ENCODE peak calls at places on chromosomes 5 and 9, in six cellular contexts. B is osteoblast, D is kidney tubule cell, Q is NCI-H524 treated with DMSO at 0.1 percent for 48 hours, A is lung, P is LoVo. W is an unnamed sample.

GRCh38 chr9:33139421-33140228 is 27.5 kb downstream of the B4GALT1 start:
- DNase-seq in A (no peak), D (peak; percentile 87), Q (no peak), B (peak; percentile 89), P (no peak), W (no peak)

GRCh38 chr5:158482201-158482600 is 617.5 kb downstream of the EBF1 start:
- DNase-seq in D (no peak), P (no peak), A (no peak), B (peak; percentile 36), Q (no peak), W (no peak)

GRCh38 chr5:63803165-63803564 is 159.1 kb downstream of the HTR1A start:
- DNase-seq in D (no peak), P (no peak), Q (no peak), B (no peak), A (no peak), W (no peak)

GRCh38 chr5:175410926-175411325 is 33.1 kb downstream of the DRD1 start:
- DNase-seq in A (no peak), D (no peak), B (no peak), Q (no peak), P (no peak), W (no peak)

GRCh38 chr9:129845373-129845772 is 10.1 kb downstream of the USP20 start:
- DNase-seq in P (no peak), B (no peak), D (no peak), Q (no peak), A (no peak), W (no peak)

GRCh38 chr9:121562261-121562780 is 62.7 kb upstream of the GGTA1 start:
- DNase-seq in A (no peak), D (no peak), P (no peak), B (no peak), Q (no peak), W (no peak)

GRCh38 chr9:114958021-114958846 is 27.8 kb upstream of the TNFSF8 start:
- DNase-seq in P (no peak), Q (no peak), A (peak; percentile 48), D (no peak), B (no peak), W (no peak)

GRCh38 chr9:87148391-87149237 is 201.3 kb upstream of the GAS1 start:
- DNase-seq in P (no peak), D (peak; percentile 77), A (peak; percentile 50), B (peak; percentile 93), Q (no peak), W (no peak)

GRCh38 chr9:29211681-29212589 is 1638.7 kb upstream of the C9orf72 start:
- DNase-seq in P (no peak), A (peak; percentile 32), Q (peak; percentile 29), D (peak; percentile 64), B (peak; percentile 91), W (peak; percentile 8)

GRCh38 chr5:147554285-147554817 is 44.5 kb upstream of the DPYSL3 start:
- DNase-seq in Q (no peak), B (peak; percentile 90), D (peak; percentile 53), P (no peak), A (no peak), W (no peak)

GRCh38 chr9:27125030-27125429 is 16.0 kb downstream of the TEK start:
- DNase-seq in A (peak; percentile 49), P (peak; percentile 6), Q (no peak), D (peak; percentile 96), B (peak; percentile 66), W (no peak)

GRCh38 chr9:96293481-96293880 is 8.5 kb downstream of the HSD17B3 start:
- DNase-seq in D (no peak), A (no peak), Q (no peak), B (no peak), P (no peak), W (no peak)

GRCh38 chr9:113568481-113569321 is 105.2 kb downstream of the RGS3 start:
- DNase-seq in D (no peak), A (no peak), B (no peak), Q (peak; percentile 99), P (no peak), W (no peak)

W was measured in Jurkat, Clone E6-1.